ENCODE peak calls at places on chromosome 9, in four cellular contexts. One of them, this sample, is unnamed.

GRCh38 chr9:91197232-91198181 is 164.2 kb downstream of the AUH start:
- DNase-seq in mucosa of descending colon: no peak
- DNase-seq in amygdala: no peak
- DNase-seq in tibial artery: peak
- DNase-seq in this sample: peak

GRCh38 chr9:110241491-110242321 is 14.6 kb downstream of the TXN start:
- DNase-seq in mucosa of descending colon: no peak
- DNase-seq in amygdala: no peak
- DNase-seq in tibial artery: no peak
- DNase-seq in this sample: no peak

GRCh38 chr9:136077491-136077890 is 17.6 kb downstream of the NACC2 start:
- DNase-seq in mucosa of descending colon: no peak
- DNase-seq in amygdala: no peak
- DNase-seq in tibial artery: no peak
- DNase-seq in this sample: no peak

GRCh38 chr9:99911600-99911999 is 5.1 kb downstream of the STX17 start:
- DNase-seq in mucosa of descending colon: no peak
- DNase-seq in amygdala: no peak
- DNase-seq in tibial artery: no peak
- DNase-seq in this sample: no peak

GRCh38 chr9:69463497-69464068 is 138.6 kb downstream of the ENTREP1 start:
- DNase-seq in mucosa of descending colon: no peak
- DNase-seq in amygdala: no peak
- DNase-seq in tibial artery: no peak
- DNase-seq in this sample: no peak

GRCh38 chr9:19224563-19224962 is 5.9 kb upstream of the DENND4C start:
- DNase-seq in mucosa of descending colon: no peak
- DNase-seq in amygdala: no peak
- DNase-seq in tibial artery: no peak
- DNase-seq in this sample: no peak

GRCh38 chr9:92275541-92275940 is 18.0 kb downstream of the IARS1 start:
- DNase-seq in mucosa of descending colon: no peak
- DNase-seq in amygdala: no peak
- DNase-seq in tibial artery: no peak
- DNase-seq in this sample: no peak

GRCh38 chr9:81489048-81489447 is 200.3 kb downstream of the TLE1 start:
- DNase-seq in mucosa of descending colon: no peak
- DNase-seq in amygdala: no peak
- DNase-seq in tibial artery: no peak
- DNase-seq in this sample: no peak

GRCh38 chr9:100724932-100725331 is 147.1 kb downstream of the CAVIN4 start:
- DNase-seq in mucosa of descending colon: no peak
- DNase-seq in amygdala: no peak
- DNase-seq in tibial artery: no peak
- DNase-seq in this sample: no peak

GRCh38 chr9:32395483-32396216 is 11.2 kb downstream of the ACO1 start:
- DNase-seq in mucosa of descending colon: no peak
- DNase-seq in amygdala: no peak
- DNase-seq in tibial artery: peak
- DNase-seq in this sample: no peak

GRCh38 chr9:130523921-130524320 is 55.5 kb upstream of the FUBP3 start:
- DNase-seq in mucosa of descending colon: no peak
- DNase-seq in amygdala: no peak
- DNase-seq in tibial artery: no peak
- DNase-seq in this sample: no peak

GRCh38 chr9:89815903-89816573 is 211.2 kb downstream of the GADD45G start:
- DNase-seq in mucosa of descending colon: no peak
- DNase-seq in amygdala: no peak
- DNase-seq in tibial artery: no peak
- DNase-seq in this sample: no peak

GRCh38 chr9:38091310-38092199 is 22.5 kb upstream of the SHB start:
- DNase-seq in mucosa of descending colon: no peak
- DNase-seq in amygdala: no peak
- DNase-seq in tibial artery: no peak
- DNase-seq in this sample: peak

GRCh38 chr9:98381311-98382103 is 126.1 kb upstream of the TBC1D2 start:
- DNase-seq in mucosa of descending colon: no peak
- DNase-seq in amygdala: no peak
- DNase-seq in tibial artery: no peak
- DNase-seq in this sample: no peak

GRCh38 chr9:5832093-5832542 is 799 bp downstream of the ERMP1 start:
- DNase-seq in mucosa of descending colon: no peak
- DNase-seq in amygdala: no peak
- DNase-seq in tibial artery: no peak
- DNase-seq in this sample: no peak

GRCh38 chr9:134163374-134164196 is 779 bp downstream of the RNU6ATAC start:
- DNase-seq in mucosa of descending colon: peak
- DNase-seq in amygdala: no peak
- DNase-seq in tibial artery: peak
- DNase-seq in this sample: peak

GRCh38 chr9:5630038-5630507 is 1.2 kb downstream of the RIC1 start:
- DNase-seq in mucosa of descending colon: no peak
- DNase-seq in amygdala: no peak
- DNase-seq in tibial artery: no peak
- DNase-seq in this sample: no peak

GRCh38 chr9:87855061-87855460 is 27.6 kb upstream of the SPATA31E1 start:
- DNase-seq in mucosa of descending colon: no peak
- DNase-seq in amygdala: no peak
- DNase-seq in tibial artery: no peak
- DNase-seq in this sample: no peak

This sample was measured in lower leg skin.